ENCODE peak calls at places on chromosomes 5 and 9, in four cellular contexts. W, K, O and Z are unnamed samples. For H3K4me1, the result is how much of the 10 kb centered on the place peaks cover.

GRCh38 chr9:2028888-2029287 is 13.7 kb downstream of the SMARCA2 start:
- DNase-seq in K (no peak), W (no peak), O (no peak), Z (no peak)

GRCh38 chr5:134136771-134137170 is 22.3 kb downstream of the TCF7 start:
- DNase-seq in W (no peak), K (no peak), O (no peak), Z (peak)

GRCh38 chr9:78539904-78540303 is 243.0 kb downstream of the PSAT1 start:
- DNase-seq in O (peak), W (no peak), K (peak), Z (peak)

GRCh38 chr5:58505502-58505901 is 14.3 kb downstream of the GAPT start:
- DNase-seq in O (no peak), W (no peak), K (no peak), Z (no peak)

GRCh38 chr9:137309368-137310189 is 7.5 kb upstream of the NRARP start:
- DNase-seq in K (no peak), W (no peak), O (no peak), Z (no peak)

GRCh38 chr5:470961-471749 is 28.2 kb downstream of the EXOC3 start:
- DNase-seq in O (no peak), K (peak), W (no peak), Z (no peak)

GRCh38 chr9:33125441-33125840 is 41.7 kb downstream of the B4GALT1 start:
- DNase-seq in K (no peak), O (no peak), W (no peak), Z (no peak)

GRCh38 chr5:149636861-149637246 is 55.6 kb downstream of the ARHGEF37 start:
- DNase-seq in K (peak), W (peak), O (peak), Z (no peak)

GRCh38 chr9:124342946-124343485 is 72.2 kb downstream of the PSMB7 start:
- DNase-seq in W (peak), K (peak), O (peak), Z (peak)

GRCh38 chr5:560792-561166 is 36.5 kb upstream of the SLC9A3 start:
- DNase-seq in O (no peak), K (no peak), W (no peak), Z (no peak)

GRCh38 chr5:77157732-77158532 is 52.5 kb upstream of the PDE8B start:
- DNase-seq in O (no peak), W (no peak), K (no peak), Z (no peak)

GRCh38 chr5:173016621-173017046 is 33.1 kb downstream of the ATP6V0E1 start:
- DNase-seq in W (peak), O (peak), K (no peak), Z (peak)

GRCh38 chr9:92422611-92423010 is 1.7 kb downstream of the OMD start:
- DNase-seq in W (no peak), K (no peak), O (no peak), Z (no peak)

GRCh38 chr5:74055446-74056097 is 429.6 kb downstream of the ARHGEF28 start:
- DNase-seq in O (no peak), K (no peak), W (no peak), Z (no peak)

GRCh38 chr5:120368923-120369715 is 95.0 kb upstream of the PRR16 start:
- DNase-seq in K (peak), O (no peak), W (no peak), Z (no peak)

GRCh38 chr9:110890416-110890815 is 147.9 kb downstream of the LPAR1 start:
- DNase-seq in K (no peak), W (no peak), O (no peak), Z (no peak)

GRCh38 chr5:56815657-56816545 is 552 bp downstream of the MAP3K1 start:
- DNase-seq in K (peak), W (no peak), O (no peak), Z (no peak)

GRCh38 chr5:172775326-172776234 is 4.6 kb upstream of the DUSP1 start:
- DNase-seq in O (peak), K (peak), W (peak), Z (peak)

GRCh38 chr5:160979356-160979755 is 127.3 kb upstream of the ATP10B start:
- DNase-seq in W (no peak), K (no peak), O (no peak), Z (no peak)

GRCh38 chr5:73180561-73180960 is 7.6 kb downstream of the TMEM174 start:
- DNase-seq in O (no peak), W (no peak), K (no peak), Z (no peak)

GRCh38 chr5:40877371-40877988 is 31.8 kb upstream of the C7 start:
- DNase-seq in O (no peak), K (no peak), W (no peak), Z (peak)

GRCh38 chr5:161409471-161409870 is 137.1 kb downstream of the GABRB2 start:
- DNase-seq in W (no peak), O (no peak), K (no peak), Z (no peak)

GRCh38 chr9:17332129-17332528 is 197.3 kb downstream of the CNTLN start:
- DNase-seq in W (no peak), K (no peak), O (no peak), Z (no peak)

DNA sequence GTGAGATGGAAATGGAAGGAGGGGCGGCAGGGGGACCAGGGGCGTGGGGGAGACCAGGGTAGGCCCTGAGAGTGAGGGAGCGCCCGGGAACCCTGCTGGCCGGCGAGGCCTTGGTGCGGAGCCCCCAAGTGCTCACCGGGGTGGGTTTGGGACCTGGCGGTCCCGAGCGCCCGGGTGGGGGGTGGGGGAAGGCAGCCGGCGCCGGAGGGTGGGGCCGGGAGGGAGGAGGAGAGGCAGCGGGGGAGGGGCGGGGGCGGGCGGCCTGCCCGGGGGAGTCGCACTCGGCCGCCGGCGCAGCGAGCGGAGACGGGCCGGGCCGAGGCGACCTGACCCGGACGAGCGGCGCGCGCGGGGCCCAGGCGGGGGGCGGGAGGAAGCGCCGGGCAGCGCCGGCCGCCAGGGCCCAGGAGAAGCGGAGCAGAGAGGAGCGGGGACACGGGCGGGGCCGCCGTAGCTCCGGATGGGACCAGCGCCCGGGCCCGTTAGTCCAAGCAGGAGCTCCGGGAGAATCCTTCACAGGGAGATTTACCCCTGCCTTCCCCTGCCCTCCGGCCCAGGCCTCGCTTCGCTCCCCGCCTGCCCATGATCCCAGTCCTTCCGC is at the start of gene NPR2:
- DNase-seq in W (no peak), K (peak), O (no peak), Z (no peak)
- TF ChIP-seq POLR2A in W (peak), K (no peak), O (peak), Z (no peak)

GRCh38 chr9:81462759-81463158 is 226.6 kb downstream of the TLE1 start:
- DNase-seq in O (no peak), W (no peak), K (no peak), Z (no peak)

GRCh38 chr9:81470864-81471263 is 218.5 kb downstream of the TLE1 start:
- DNase-seq in W (no peak), K (no peak), O (no peak), Z (no peak)

GRCh38 chr9:81468084-81468595 is 221.2 kb downstream of the TLE1 start:
- DNase-seq in W (no peak), O (peak), K (no peak), Z (no peak)

GRCh38 chr9:81461196-81461595 is 228.2 kb downstream of the TLE1 start:
- DNase-seq in O (no peak), W (no peak), K (no peak), Z (no peak)

GRCh38 chr9:81465468-81466002 is 223.8 kb downstream of the TLE1 start:
- DNase-seq in W (no peak), O (peak), K (no peak), Z (no peak)
- TF ChIP-seq CTCF in W (no peak), O (peak), K (peak), Z (no peak)

DNA sequence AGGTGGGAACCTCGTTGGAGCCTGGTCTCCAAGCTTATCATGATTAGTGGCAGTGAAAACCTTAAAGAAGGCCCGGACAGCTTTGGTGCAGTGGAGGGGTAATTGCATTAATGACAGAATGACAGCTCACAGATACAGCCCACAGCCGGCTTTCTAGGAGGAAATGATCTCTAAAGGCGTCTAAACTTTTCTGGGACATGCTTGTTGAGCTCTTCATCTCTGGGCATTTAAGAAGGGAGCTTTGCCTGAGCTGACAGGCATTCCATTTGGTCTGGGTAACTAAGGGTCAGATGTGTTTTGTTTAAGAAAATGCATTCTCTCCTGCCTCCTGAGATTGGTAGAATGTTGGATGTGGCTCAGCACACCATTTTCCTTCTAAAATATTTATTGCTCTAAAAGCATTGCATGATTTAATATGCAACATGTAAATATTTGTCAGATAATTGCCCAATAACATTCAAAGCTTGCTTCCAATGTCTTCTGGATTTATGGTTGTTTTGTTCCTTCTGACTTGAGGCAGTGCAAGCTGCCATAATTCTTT is 4.0 kb downstream of the ANKRD33B start:
- DNase-seq in K (no peak), W (no peak), O (no peak), Z (no peak)
- H3K4me1 ChIP-seq in K (under half), W (half or more), O (under half), Z (under half)

GRCh38 chr9:133133680-133134418 is 12.8 kb upstream of the RALGDS start:
- DNase-seq in K (peak), W (peak), O (peak), Z (peak)
- TF ChIP-seq POLR2A in K (peak), W (peak), O (peak), Z (peak)